ENCODE peak calls at places on chromosomes 5 and 9, in seven cellular contexts. R is K562, S is GM23338, F is GM12878, M is HepG2, U is H1, B is HCT116. C is an unnamed sample. For H3K4me1, the result is how much of the 10 kb centered on the place peaks cover.

GRCh38 chr9:119441338-119441737 is 72.1 kb upstream of the BRINP1 start:
- DNase-seq in R (no peak), S (peak), F (no peak), M (no peak), U (peak), B (no peak), C (no peak)

GRCh38 chr5:78612227-78613150 is 36.1 kb downstream of the LHFPL2 start:
- DNase-seq in R (no peak), S (no peak), F (no peak), M (no peak), U (no peak), B (no peak), C (no peak)

GRCh38 chr5:53167836-53168235 is 58.3 kb upstream of the MOCS2 start:
- DNase-seq in R (no peak), S (no peak), F (no peak), M (no peak), U (no peak), B (no peak), C (peak)

GRCh38 chr5:74314906-74315305 is 325.6 kb downstream of the ENC1 start:
- DNase-seq in R (no peak), S (no peak), F (no peak), M (no peak), U (no peak), B (no peak), C (no peak)

GRCh38 chr5:125103459-125103858 is 357.0 kb upstream of the ZNF608 start:
- DNase-seq in R (no peak), S (no peak), F (no peak), M (no peak), U (no peak), B (no peak), C (no peak)

GRCh38 chr5:1472964-1473628 is 27.9 kb upstream of the SLC6A3 start:
- DNase-seq in R (no peak), S (no peak), F (no peak), M (no peak), U (no peak), B (no peak), C (no peak)

GRCh38 chr5:143931389-143931984 is 119.5 kb downstream of the HMHB1 start:
- DNase-seq in R (no peak), S (no peak), F (no peak), M (no peak), U (no peak), B (no peak), C (no peak)

GRCh38 chr9:115730396-115730795 is 423.2 kb upstream of the PAPPA start:
- DNase-seq in R (no peak), S (no peak), F (no peak), M (no peak), U (no peak), B (no peak), C (no peak)

GRCh38 chr5:157189223-157189622 is 8.6 kb downstream of the ITK start:
- DNase-seq in R (no peak), S (no peak), F (no peak), M (no peak), U (no peak), B (no peak), C (no peak)

GRCh38 chr9:109256381-109256780 is 64.5 kb downstream of the EPB41L4B start:
- DNase-seq in R (no peak), S (no peak), F (no peak), M (no peak), U (no peak), B (no peak), C (no peak)

GRCh38 chr5:66542728-66543127 is 53.5 kb upstream of the MAST4 start:
- DNase-seq in R (no peak), S (no peak), F (no peak), M (no peak), U (no peak), B (no peak), C (no peak)

GRCh38 chr5:56839062-56839461 is 23.7 kb downstream of the MAP3K1 start:
- DNase-seq in R (no peak), S (no peak), F (no peak), M (no peak), U (no peak), B (no peak), C (no peak)

GRCh38 chr5:129960831-129961230 is 56.6 kb downstream of the CHSY3 start:
- DNase-seq in R (no peak), S (no peak), F (no peak), M (no peak), U (no peak), B (no peak), C (peak)

GRCh38 chr5:124908603-124909451 is 162.4 kb upstream of the ZNF608 start:
- DNase-seq in R (no peak), S (no peak), F (peak), M (peak), U (no peak), B (no peak), C (peak)

GRCh38 chr5:151213803-151214613 is 9.9 kb downstream of the CCDC69 start:
- DNase-seq in R (peak), S (peak), F (peak), M (peak), U (no peak), B (no peak), C (peak)

GRCh38 chr9:105656131-105656921 is 5.9 kb upstream of the TAL2 start:
- DNase-seq in R (peak), S (peak), F (no peak), M (no peak), U (no peak), B (no peak), C (no peak)
- TF ChIP-seq EZH2 in R (no peak), S (peak), F (no peak), M (no peak), U (peak), B (no peak), C (peak)

GRCh38 chr9:94176582-94176981 is 82.5 kb upstream of the ZNF169 start:
- DNase-seq in R (no peak), S (no peak), F (no peak), M (peak), U (no peak), B (no peak), C (peak)
- H3K4me1 ChIP-seq in R (under half), S (under half), F (half or more), M (half or more), U (under half), B (under half), C (under half)

DNA sequence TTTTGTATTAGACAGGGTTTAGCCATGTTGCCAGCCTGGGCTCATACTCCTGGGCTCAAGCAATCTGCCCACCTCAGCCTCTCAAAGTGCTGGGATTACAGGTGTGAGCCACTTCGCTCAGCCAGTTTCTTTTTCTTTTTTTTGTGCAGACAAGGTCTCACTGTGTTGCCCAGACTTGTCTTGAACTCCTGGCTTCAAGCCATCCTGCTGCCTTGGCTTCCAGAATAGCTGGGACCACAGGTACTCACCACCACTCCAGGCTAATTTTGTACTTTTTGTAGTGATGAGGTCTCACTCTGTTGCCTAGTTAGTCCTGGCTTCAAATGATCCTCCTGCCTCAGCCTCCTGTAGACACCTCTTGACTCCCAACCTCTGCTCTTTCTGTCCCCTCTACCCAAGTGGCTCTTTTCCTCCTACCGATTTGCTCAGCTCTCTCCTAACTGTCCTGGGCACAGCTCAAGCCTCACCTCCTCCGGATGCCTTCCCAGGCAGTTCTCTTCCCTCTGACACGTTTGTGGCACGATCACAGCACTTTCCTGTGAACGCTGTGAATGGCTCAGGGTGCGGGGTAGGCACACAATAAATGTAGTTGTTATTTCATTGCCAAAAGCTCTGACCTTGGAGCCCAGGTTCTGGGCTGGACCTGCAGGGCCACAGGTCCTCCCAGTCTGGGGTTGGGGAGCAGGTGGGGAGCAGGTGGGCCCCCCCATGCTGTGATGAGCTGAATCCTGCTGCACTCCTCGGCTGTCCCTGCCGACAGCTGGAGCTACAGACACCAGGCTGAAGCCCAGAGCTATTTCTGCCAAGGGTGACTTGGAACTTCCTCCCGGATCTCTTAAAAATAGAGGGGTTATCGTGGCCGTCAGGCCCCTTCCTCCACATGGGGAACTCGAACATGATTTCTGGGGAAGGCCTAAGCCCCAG is 23.9 kb downstream of the GFI1B start:
- DNase-seq in R (no peak), S (no peak), F (no peak), M (no peak), U (no peak), B (no peak), C (no peak)
- TF ChIP-seq POLR2AphosphoS5 in R (no peak), S (no peak), F (no peak), M (no peak), U (no peak), B (no peak), C (no peak)

DNA sequence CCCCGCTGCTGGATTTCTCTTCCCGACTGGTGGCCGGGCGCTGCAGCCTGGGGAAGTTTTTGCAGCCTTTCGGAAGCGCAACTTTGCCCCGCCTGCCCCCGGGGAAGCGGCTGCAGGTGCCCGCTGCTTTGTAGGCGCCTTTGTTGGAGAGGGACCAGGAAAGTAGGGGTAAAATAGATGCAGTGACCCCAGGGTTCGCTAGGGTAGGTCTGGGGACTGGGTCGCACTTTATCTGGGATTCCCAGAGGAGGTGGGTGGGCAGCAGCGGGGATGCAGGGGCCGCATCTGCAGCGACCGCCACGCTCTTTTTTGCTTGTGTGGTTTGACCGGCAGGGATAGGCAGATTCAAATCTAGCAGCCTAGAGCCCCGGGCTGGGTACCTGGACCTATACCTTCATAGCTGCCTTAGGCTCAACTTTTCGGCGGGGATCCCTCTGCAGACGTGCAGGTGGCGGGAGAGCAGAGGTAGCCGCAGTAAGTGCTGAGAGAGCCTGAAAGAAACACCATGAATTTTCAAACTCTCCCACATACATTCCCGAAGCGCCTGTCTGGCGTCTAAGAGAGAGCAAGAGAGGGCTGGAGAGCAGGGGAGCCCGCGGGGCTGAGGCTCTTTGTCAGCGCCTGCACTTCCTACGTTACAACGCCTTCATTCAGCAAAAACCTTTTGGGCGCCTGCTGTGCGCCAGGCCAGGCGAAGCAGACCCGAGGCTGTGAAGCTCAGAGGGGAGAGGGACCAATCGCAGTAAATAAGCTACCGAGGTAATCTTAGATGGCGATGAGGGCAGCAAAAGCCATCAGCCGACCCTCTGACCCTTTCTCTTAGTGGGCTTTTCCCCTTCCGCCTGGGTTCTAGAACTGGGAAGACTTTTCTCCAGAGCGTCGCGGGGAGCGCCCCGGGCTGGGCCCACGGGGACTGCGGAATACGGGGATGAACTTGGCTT is 642 bp downstream of the SV2C start:
- DNase-seq in R (no peak), S (peak), F (no peak), M (no peak), U (no peak), B (no peak), C (no peak)
- TF ChIP-seq EZH2 in R (no peak), S (peak), F (peak), M (peak), U (peak), B (no peak), C (peak)